ENCODE peak calls at places on chromosomes 3 and 15, in seven cellular contexts. X is psoas muscle, R is nephron progenitor cell, O is choroid plexus epithelial cell, H is H9, W is heart left ventricle, T is spleen. S is an unnamed sample.
A peak's percentile ranks its signal among the peaks of the same experiment; 100 is the strongest.

GRCh38 chr3:162034368-162034767 is 537.8 kb downstream of the OTOL1 start:
- DNase-seq in X (no peak), R (no peak), O (peak; percentile 35), H (no peak), W (no peak), T (no peak), S (no peak)

GRCh38 chr3:162166543-162166942 is 669.9 kb downstream of the OTOL1 start:
- DNase-seq in X (no peak), R (no peak), O (peak; percentile 11), H (no peak), W (no peak), T (no peak), S (peak; percentile 27)

GRCh38 chr3:187718802-187719201 is 16.4 kb upstream of the RTP2 start:
- DNase-seq in X (no peak), R (no peak), O (no peak), H (no peak), W (no peak), T (no peak), S (no peak)

GRCh38 chr3:63863150-63864007 is at the start of the genes ATXN7 and THOC7:
- DNase-seq in X (peak; percentile 78), R (peak; percentile 82), O (peak; percentile 52), H (peak; percentile 64), W (peak; percentile 87), T (peak; percentile 95), S (peak; percentile 68)

GRCh38 chr3:44359146-44359751 is 20.7 kb downstream of the TCAIM start:
- DNase-seq in X (no peak), R (peak; percentile 80), O (peak; percentile 21), H (peak; percentile 43), W (no peak), T (no peak), S (peak; percentile 9)

GRCh38 chr15:35484231-35484945 is 61.6 kb downstream of the DPH6 start:
- DNase-seq in X (no peak), R (no peak), O (peak; percentile 28), H (no peak), W (no peak), T (no peak), S (no peak)

GRCh38 chr15:40953713-40954074 is 423 bp downstream of the CHAC1 start:
- DNase-seq in X (no peak), R (peak; percentile 52), O (no peak), H (no peak), W (no peak), T (peak; percentile 74), S (no peak)

GRCh38 chr15:80618666-80619481 is 76.2 kb upstream of the ABHD17C start:
- DNase-seq in X (no peak), R (no peak), O (no peak), H (no peak), W (no peak), T (no peak), S (no peak)

GRCh38 chr15:67456677-67457529 is 64.0 kb upstream of the C15orf61 start:
- DNase-seq in X (peak; percentile 82), R (peak; percentile 92), O (peak; percentile 67), H (peak; percentile 78), W (peak; percentile 87), T (peak; percentile 94), S (peak; percentile 74)

GRCh38 chr15:28892789-28893610 is 7.2 kb downstream of the APBA2 start:
- DNase-seq in X (no peak), R (no peak), O (peak; percentile 35), H (no peak), W (no peak), T (no peak), S (no peak)

GRCh38 chr3:25856902-25857518 is 67.1 kb downstream of the OXSM start:
- DNase-seq in X (no peak), R (no peak), O (peak; percentile 78), H (no peak), W (no peak), T (no peak), S (peak; percentile 49)

GRCh38 chr15:88635343-88635742 is 3.5 kb upstream of the ISG20 start:
- DNase-seq in X (no peak), R (no peak), O (peak; percentile 77), H (no peak), W (no peak), T (peak; percentile 22), S (no peak)

GRCh38 chr3:155153242-155154186 is 73.4 kb downstream of the MME start:
- DNase-seq in X (no peak), R (no peak), O (no peak), H (no peak), W (no peak), T (no peak), S (no peak)

GRCh38 chr15:78880828-78881227 is 8.1 kb downstream of the MORF4L1 start:
- DNase-seq in X (no peak), R (no peak), O (peak; percentile 67), H (no peak), W (no peak), T (no peak), S (no peak)

GRCh38 chr3:160879859-160880258 is 123.8 kb downstream of the PPM1L start:
- DNase-seq in X (no peak), R (no peak), O (no peak), H (no peak), W (no peak), T (no peak), S (no peak)

GRCh38 chr3:182904164-182904563 is 76.2 kb downstream of the DCUN1D1 start:
- DNase-seq in X (no peak), R (no peak), O (no peak), H (no peak), W (no peak), T (no peak), S (no peak)

GRCh38 chr3:194740859-194741486 is 55.3 kb downstream of the FAM43A start:
- DNase-seq in X (no peak), R (no peak), O (peak; percentile 67), H (no peak), W (no peak), T (no peak), S (peak; percentile 50)

GRCh38 chr3:50364573-50365079 is 5.3 kb upstream of the TMEM115 start:
- DNase-seq in X (no peak), R (no peak), O (no peak), H (no peak), W (no peak), T (peak; percentile 90), S (no peak)

GRCh38 chr3:58251653-58252052 is 14.1 kb downstream of the ABHD6 start:
- DNase-seq in X (no peak), R (no peak), O (no peak), H (no peak), W (no peak), T (no peak), S (peak; percentile 40)

GRCh38 chr3:58250093-58250707 is 12.6 kb downstream of the ABHD6 start:
- DNase-seq in X (no peak), R (peak; percentile 17), O (no peak), H (no peak), W (no peak), T (no peak), S (no peak)

GRCh38 chr3:58246148-58247051 is 8.8 kb downstream of the ABHD6 start:
- DNase-seq in X (no peak), R (no peak), O (no peak), H (no peak), W (no peak), T (no peak), S (no peak)

GRCh38 chr3:58254144-58254543 is 16.6 kb downstream of the ABHD6 start:
- DNase-seq in X (no peak), R (no peak), O (no peak), H (no peak), W (no peak), T (no peak), S (no peak)

GRCh38 chr3:58249358-58250092 is 11.9 kb downstream of the ABHD6 start:
- DNase-seq in X (no peak), R (peak; percentile 16), O (peak; percentile 43), H (no peak), W (no peak), T (no peak), S (no peak)
- TF ChIP-seq CTCF in X (no peak), R (peak; percentile 24), O (peak; percentile 65), H (peak; percentile 45), W (no peak), T (no peak), S (no peak)

GRCh38 chr3:117407317-117407716 is 697.7 kb downstream of the TUSC7 start:
- DNase-seq in X (no peak), R (no peak), O (peak; percentile 42), H (no peak), W (no peak), T (no peak), S (peak; percentile 35)
- TF ChIP-seq CTCF in X (no peak), R (peak; percentile 41), O (peak; percentile 56), H (peak; percentile 71), W (no peak), T (no peak), S (peak; percentile 42)

GRCh38 chr15:51386029-51386428 is 44.6 kb downstream of the GLDN start:
- DNase-seq in X (no peak), R (no peak), O (no peak), H (no peak), W (no peak), T (no peak), S (no peak)

GRCh38 chr15:51386486-51386885 is 45.0 kb downstream of the GLDN start:
- DNase-seq in X (no peak), R (no peak), O (no peak), H (no peak), W (no peak), T (no peak), S (no peak)

GRCh38 chr15:51380999-51381806 is 39.7 kb downstream of the GLDN start:
- DNase-seq in X (no peak), R (peak; percentile 59), O (peak; percentile 89), H (peak; percentile 72), W (no peak), T (no peak), S (peak; percentile 87)

GRCh38 chr15:51379390-51379789 is 37.9 kb downstream of the GLDN start:
- DNase-seq in X (no peak), R (no peak), O (no peak), H (no peak), W (no peak), T (no peak), S (no peak)

DNA sequence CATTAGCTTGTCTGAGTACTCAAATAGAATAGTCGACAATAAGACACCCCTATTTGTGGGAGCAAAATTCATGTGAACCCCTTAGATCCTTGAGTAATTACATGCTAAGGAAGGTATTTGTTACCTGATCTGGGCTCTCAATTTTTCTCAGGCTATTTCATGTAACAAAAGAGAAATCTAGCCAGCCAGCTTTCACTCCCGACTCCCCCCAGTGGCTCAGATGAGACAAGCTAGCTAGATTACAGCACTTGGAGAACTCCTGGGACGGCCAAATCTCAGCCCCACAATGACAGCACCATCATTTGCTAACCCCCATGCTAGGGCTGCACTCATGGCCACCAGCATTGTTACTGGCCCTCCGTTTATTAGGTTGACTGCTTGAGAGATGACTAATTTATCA is 41.3 kb downstream of the GLDN start:
- DNase-seq in X (no peak), R (peak; percentile 51), O (peak; percentile 77), H (peak; percentile 67), W (no peak), T (no peak), S (peak; percentile 65)
- TF ChIP-seq CTCF in X (peak; percentile 22), R (peak; percentile 45), O (peak; percentile 92), H (peak; percentile 69), W (no peak), T (peak; percentile 31), S (peak; percentile 47)

DNA sequence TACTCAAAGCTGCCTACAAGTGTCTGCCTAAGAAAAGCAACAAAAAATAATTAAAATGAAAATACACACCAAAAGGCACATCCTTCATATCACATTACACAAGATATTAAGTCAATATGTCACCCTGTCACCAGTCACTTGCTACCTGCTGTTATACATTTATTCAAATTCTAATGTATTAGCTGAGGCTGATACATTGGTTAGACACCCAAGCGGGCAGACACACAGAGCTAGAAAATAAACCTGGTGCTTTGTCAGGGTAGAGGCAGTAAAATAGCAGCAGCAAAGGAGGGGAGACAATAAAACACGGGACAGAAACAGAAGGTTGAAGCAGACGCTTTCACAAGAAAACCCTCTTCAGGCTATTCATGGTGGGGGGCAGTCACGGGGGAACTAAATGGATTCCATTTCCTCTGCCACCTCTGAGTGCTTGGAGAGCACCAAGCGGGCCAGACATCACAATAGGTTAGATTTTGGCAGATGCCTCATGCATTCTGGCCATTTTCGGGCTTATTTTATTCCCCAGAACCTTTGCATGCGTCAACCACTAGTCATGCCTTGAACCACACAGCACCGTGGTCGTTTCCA is 82.4 kb downstream of the RORA start:
- DNase-seq in X (no peak), R (no peak), O (no peak), H (no peak), W (no peak), T (no peak), S (no peak)
- TF ChIP-seq CTCF in X (no peak), R (no peak), O (no peak), H (no peak), W (no peak), T (no peak), S (no peak)